ENCODE peak calls at places on chromosomes 2 and 18, in nine cellular contexts. One of them, this sample, is unnamed.

GRCh38 chr18:73973972-73974371 is 173.7 kb downstream of the FBXO15 start:
- DNase-seq in activated B cell treated with CpG ODN at 0.5 μM for 24 hours: no peak
- DNase-seq in fibroblast of the aortic adventitia: no peak
- DNase-seq in B cell: no peak
- DNase-seq in hepatocyte: no peak
- DNase-seq in fibroblast of lung: no peak
- DNase-seq in CD4-positive, alpha-beta T cell: no peak
- DNase-seq in type B pancreatic cell: no peak
- DNase-seq in heart left ventricle: no peak
- DNase-seq in this sample: no peak

GRCh38 chr18:361941-362913 is 94.4 kb upstream of the THOC1 start:
- DNase-seq in activated B cell treated with CpG ODN at 0.5 μM for 24 hours: no peak
- DNase-seq in fibroblast of the aortic adventitia: peak; percentile 95
- DNase-seq in B cell: no peak
- DNase-seq in hepatocyte: peak; percentile 65
- DNase-seq in fibroblast of lung: peak; percentile 95
- DNase-seq in CD4-positive, alpha-beta T cell: no peak
- DNase-seq in type B pancreatic cell: no peak
- DNase-seq in heart left ventricle: peak; percentile 56
- DNase-seq in this sample: no peak

GRCh38 chr2:235446082-235446481 is 47.8 kb upstream of the AGAP1 start:
- DNase-seq in activated B cell treated with CpG ODN at 0.5 μM for 24 hours: no peak
- DNase-seq in fibroblast of the aortic adventitia: no peak
- DNase-seq in B cell: no peak
- DNase-seq in hepatocyte: no peak
- DNase-seq in fibroblast of lung: no peak
- DNase-seq in CD4-positive, alpha-beta T cell: no peak
- DNase-seq in type B pancreatic cell: no peak
- DNase-seq in heart left ventricle: no peak
- DNase-seq in this sample: no peak

GRCh38 chr2:180730976-180731375 is 249.4 kb upstream of the UBE2E3 start:
- DNase-seq in activated B cell treated with CpG ODN at 0.5 μM for 24 hours: no peak
- DNase-seq in fibroblast of the aortic adventitia: peak; percentile 45
- DNase-seq in B cell: no peak
- DNase-seq in hepatocyte: no peak
- DNase-seq in fibroblast of lung: peak; percentile 37
- DNase-seq in CD4-positive, alpha-beta T cell: no peak
- DNase-seq in type B pancreatic cell: no peak
- DNase-seq in heart left ventricle: no peak
- DNase-seq in this sample: no peak

GRCh38 chr18:25349131-25349925 is 2.6 kb downstream of the ZNF521 start:
- DNase-seq in activated B cell treated with CpG ODN at 0.5 μM for 24 hours: peak; percentile 28
- DNase-seq in fibroblast of the aortic adventitia: peak; percentile 56
- DNase-seq in B cell: no peak
- DNase-seq in hepatocyte: peak; percentile 31
- DNase-seq in fibroblast of lung: peak; percentile 71
- DNase-seq in CD4-positive, alpha-beta T cell: no peak
- DNase-seq in type B pancreatic cell: peak; percentile 74
- DNase-seq in heart left ventricle: peak; percentile 53
- DNase-seq in this sample: peak; percentile 55

GRCh38 chr2:194826241-194826640 is 830.8 kb upstream of the SLC39A10 start:
- DNase-seq in activated B cell treated with CpG ODN at 0.5 μM for 24 hours: no peak
- DNase-seq in fibroblast of the aortic adventitia: no peak
- DNase-seq in B cell: no peak
- DNase-seq in hepatocyte: no peak
- DNase-seq in fibroblast of lung: peak; percentile 43
- DNase-seq in CD4-positive, alpha-beta T cell: no peak
- DNase-seq in type B pancreatic cell: no peak
- DNase-seq in heart left ventricle: no peak
- DNase-seq in this sample: no peak

GRCh38 chr2:237738255-237738654 is 60.3 kb upstream of the RBM44 start:
- DNase-seq in activated B cell treated with CpG ODN at 0.5 μM for 24 hours: no peak
- DNase-seq in fibroblast of the aortic adventitia: no peak
- DNase-seq in B cell: no peak
- DNase-seq in hepatocyte: no peak
- DNase-seq in fibroblast of lung: no peak
- DNase-seq in CD4-positive, alpha-beta T cell: no peak
- DNase-seq in type B pancreatic cell: no peak
- DNase-seq in heart left ventricle: no peak
- DNase-seq in this sample: no peak

GRCh38 chr2:207975910-207976309 is 49.4 kb downstream of the PLEKHM3 start:
- DNase-seq in activated B cell treated with CpG ODN at 0.5 μM for 24 hours: no peak
- DNase-seq in fibroblast of the aortic adventitia: no peak
- DNase-seq in B cell: no peak
- DNase-seq in hepatocyte: no peak
- DNase-seq in fibroblast of lung: peak; percentile 25
- DNase-seq in CD4-positive, alpha-beta T cell: no peak
- DNase-seq in type B pancreatic cell: no peak
- DNase-seq in heart left ventricle: no peak
- DNase-seq in this sample: no peak

GRCh38 chr2:2701176-2701781 is 370.2 kb upstream of the MYT1L start:
- DNase-seq in activated B cell treated with CpG ODN at 0.5 μM for 24 hours: no peak
- DNase-seq in fibroblast of the aortic adventitia: no peak
- DNase-seq in B cell: no peak
- DNase-seq in hepatocyte: no peak
- DNase-seq in fibroblast of lung: no peak
- DNase-seq in CD4-positive, alpha-beta T cell: no peak
- DNase-seq in type B pancreatic cell: no peak
- DNase-seq in heart left ventricle: no peak
- DNase-seq in this sample: no peak

GRCh38 chr2:2701813-2702212 is 370.7 kb upstream of the MYT1L start:
- DNase-seq in activated B cell treated with CpG ODN at 0.5 μM for 24 hours: no peak
- DNase-seq in fibroblast of the aortic adventitia: no peak
- DNase-seq in B cell: no peak
- DNase-seq in hepatocyte: no peak
- DNase-seq in fibroblast of lung: no peak
- DNase-seq in CD4-positive, alpha-beta T cell: no peak
- DNase-seq in type B pancreatic cell: no peak
- DNase-seq in heart left ventricle: no peak
- DNase-seq in this sample: no peak

GRCh38 chr2:2696341-2697132 is 365.5 kb upstream of the MYT1L start:
- DNase-seq in activated B cell treated with CpG ODN at 0.5 μM for 24 hours: no peak
- DNase-seq in fibroblast of the aortic adventitia: no peak
- DNase-seq in B cell: no peak
- DNase-seq in hepatocyte: no peak
- DNase-seq in fibroblast of lung: no peak
- DNase-seq in CD4-positive, alpha-beta T cell: no peak
- DNase-seq in type B pancreatic cell: no peak
- DNase-seq in heart left ventricle: no peak
- DNase-seq in this sample: no peak

GRCh38 chr2:2699117-2699497 is 368.0 kb upstream of the MYT1L start:
- DNase-seq in activated B cell treated with CpG ODN at 0.5 μM for 24 hours: no peak
- DNase-seq in fibroblast of the aortic adventitia: no peak
- DNase-seq in B cell: no peak
- DNase-seq in hepatocyte: no peak
- DNase-seq in fibroblast of lung: no peak
- DNase-seq in CD4-positive, alpha-beta T cell: no peak
- DNase-seq in type B pancreatic cell: no peak
- DNase-seq in heart left ventricle: no peak
- DNase-seq in this sample: no peak

DNA sequence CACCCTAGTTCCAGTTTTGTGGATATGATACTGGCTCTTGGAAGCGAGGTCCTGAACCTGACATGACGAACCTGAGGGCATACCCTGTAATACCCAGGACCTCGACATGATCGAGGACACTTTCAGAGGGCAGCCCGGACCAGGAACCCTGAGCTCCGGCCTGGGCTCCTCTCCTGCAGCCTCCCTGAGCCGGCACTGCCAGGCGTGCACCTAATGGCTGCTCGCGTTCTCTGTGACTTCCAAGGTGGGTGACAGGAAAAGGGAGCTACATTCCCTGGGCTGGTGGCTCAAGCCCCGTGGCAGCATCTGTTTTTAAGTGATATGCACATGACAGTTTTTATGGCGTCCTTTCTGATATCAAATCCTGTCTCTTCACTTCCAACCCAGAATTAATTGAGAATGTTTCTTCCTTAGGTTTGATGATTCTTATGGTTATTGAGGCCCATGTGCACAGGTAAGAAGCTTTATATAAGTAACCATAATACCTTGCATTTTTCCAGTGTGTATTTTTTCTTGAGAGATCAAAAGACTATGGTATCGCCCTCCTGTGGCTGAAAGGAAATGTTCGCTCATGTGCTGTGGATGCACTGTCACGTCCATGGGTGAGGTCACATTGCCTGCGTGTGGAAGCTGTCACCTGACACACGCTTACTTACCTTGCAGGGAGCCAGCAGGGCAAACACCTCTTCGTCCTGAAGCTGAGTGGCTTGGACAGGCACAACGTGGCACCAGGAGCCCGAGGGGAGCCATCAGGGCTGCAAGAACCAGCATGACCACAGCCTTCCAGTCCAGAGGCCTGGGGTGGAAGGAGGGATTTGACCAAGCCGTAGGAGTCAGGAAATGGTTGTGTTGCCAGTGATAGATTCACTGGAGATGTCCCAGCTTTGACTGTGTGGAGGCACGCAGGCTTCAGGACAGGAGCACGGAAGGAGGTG is 367.4 kb upstream of the MYT1L start:
- DNase-seq in activated B cell treated with CpG ODN at 0.5 μM for 24 hours: no peak
- DNase-seq in fibroblast of the aortic adventitia: no peak
- DNase-seq in B cell: no peak
- DNase-seq in hepatocyte: peak; percentile 53
- DNase-seq in fibroblast of lung: no peak
- DNase-seq in CD4-positive, alpha-beta T cell: no peak
- DNase-seq in type B pancreatic cell: no peak
- DNase-seq in heart left ventricle: no peak
- DNase-seq in this sample: no peak
- TF ChIP-seq CTCF in activated B cell treated with CpG ODN at 0.5 μM for 24 hours: no peak
- TF ChIP-seq CTCF in fibroblast of the aortic adventitia: no peak
- TF ChIP-seq CTCF in B cell: no peak
- TF ChIP-seq CTCF in hepatocyte: peak; percentile 43
- TF ChIP-seq CTCF in fibroblast of lung: no peak
- TF ChIP-seq CTCF in CD4-positive, alpha-beta T cell: no peak
- TF ChIP-seq CTCF in type B pancreatic cell: peak; percentile 67
- TF ChIP-seq CTCF in heart left ventricle: no peak
- TF ChIP-seq CTCF in this sample: no peak

DNA sequence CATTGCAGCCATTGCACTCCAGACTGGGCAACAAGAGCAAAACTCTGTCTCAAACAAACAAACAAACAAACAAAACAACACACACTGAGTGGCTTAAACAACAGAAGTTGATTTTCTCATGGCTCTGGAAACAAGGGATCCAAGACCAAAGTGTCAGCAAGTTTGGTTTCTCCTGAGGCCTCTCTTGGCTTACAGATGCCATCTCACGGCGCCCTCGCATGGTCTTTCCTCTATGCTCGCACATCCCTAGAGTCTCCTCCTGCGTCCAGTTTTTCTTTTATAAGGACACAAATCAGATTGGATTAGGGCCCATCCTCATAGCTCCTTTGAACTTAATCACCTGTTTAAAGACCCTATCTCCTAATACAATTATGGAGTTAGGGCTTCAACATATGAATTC is 133.4 kb upstream of the LRRTM1 start:
- DNase-seq in activated B cell treated with CpG ODN at 0.5 μM for 24 hours: no peak
- DNase-seq in fibroblast of the aortic adventitia: no peak
- DNase-seq in B cell: no peak
- DNase-seq in hepatocyte: no peak
- DNase-seq in fibroblast of lung: no peak
- DNase-seq in CD4-positive, alpha-beta T cell: no peak
- DNase-seq in type B pancreatic cell: no peak
- DNase-seq in heart left ventricle: no peak
- DNase-seq in this sample: no peak
- TF ChIP-seq CTCF in activated B cell treated with CpG ODN at 0.5 μM for 24 hours: no peak
- TF ChIP-seq CTCF in fibroblast of the aortic adventitia: no peak
- TF ChIP-seq CTCF in B cell: no peak
- TF ChIP-seq CTCF in hepatocyte: no peak
- TF ChIP-seq CTCF in fibroblast of lung: no peak
- TF ChIP-seq CTCF in CD4-positive, alpha-beta T cell: no peak
- TF ChIP-seq CTCF in type B pancreatic cell: no peak
- TF ChIP-seq CTCF in heart left ventricle: no peak
- TF ChIP-seq CTCF in this sample: no peak

DNA sequence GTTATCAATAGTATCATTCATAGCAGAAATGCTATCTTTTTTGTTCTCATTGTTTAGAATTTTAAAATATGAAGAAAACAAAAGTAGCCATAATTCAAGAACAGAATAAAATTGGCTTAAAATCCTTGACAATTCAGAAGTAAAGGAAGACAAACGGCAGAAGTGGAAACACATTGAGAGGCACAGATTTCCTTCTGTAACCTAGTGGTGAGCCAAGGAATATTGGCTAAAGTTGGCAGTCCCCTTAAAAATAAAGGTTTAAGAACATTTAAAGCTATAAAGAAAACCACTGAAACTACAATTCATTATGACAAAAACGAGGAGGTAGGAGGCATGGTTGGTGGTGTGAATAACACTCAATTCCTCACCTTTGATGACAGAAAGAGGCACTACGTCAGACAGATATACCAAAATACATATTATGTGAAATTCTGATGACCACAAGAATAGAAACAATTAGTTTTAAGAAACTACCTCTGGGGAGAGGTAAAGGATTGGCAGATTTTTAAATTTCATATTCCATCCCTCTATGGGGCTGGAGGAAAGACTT is 42.3 kb downstream of the SFT2D3 start:
- DNase-seq in activated B cell treated with CpG ODN at 0.5 μM for 24 hours: no peak
- DNase-seq in fibroblast of the aortic adventitia: no peak
- DNase-seq in B cell: no peak
- DNase-seq in hepatocyte: no peak
- DNase-seq in fibroblast of lung: no peak
- DNase-seq in CD4-positive, alpha-beta T cell: no peak
- DNase-seq in type B pancreatic cell: no peak
- DNase-seq in heart left ventricle: no peak
- DNase-seq in this sample: no peak
- TF ChIP-seq CTCF in activated B cell treated with CpG ODN at 0.5 μM for 24 hours: no peak
- TF ChIP-seq CTCF in fibroblast of the aortic adventitia: peak; percentile 15
- TF ChIP-seq CTCF in B cell: no peak
- TF ChIP-seq CTCF in hepatocyte: no peak
- TF ChIP-seq CTCF in fibroblast of lung: no peak
- TF ChIP-seq CTCF in CD4-positive, alpha-beta T cell: no peak
- TF ChIP-seq CTCF in type B pancreatic cell: peak; percentile 59
- TF ChIP-seq CTCF in heart left ventricle: no peak
- TF ChIP-seq CTCF in this sample: no peak

GRCh38 chr18:6708880-6709279 is 20.6 kb upstream of the ARHGAP28 start:
- DNase-seq in activated B cell treated with CpG ODN at 0.5 μM for 24 hours: no peak
- DNase-seq in fibroblast of the aortic adventitia: no peak
- DNase-seq in B cell: no peak
- DNase-seq in hepatocyte: no peak
- DNase-seq in fibroblast of lung: no peak
- DNase-seq in CD4-positive, alpha-beta T cell: no peak
- DNase-seq in type B pancreatic cell: no peak
- DNase-seq in heart left ventricle: no peak
- DNase-seq in this sample: no peak

GRCh38 chr18:6714027-6714426 is 15.5 kb upstream of the ARHGAP28 start:
- DNase-seq in activated B cell treated with CpG ODN at 0.5 μM for 24 hours: no peak
- DNase-seq in fibroblast of the aortic adventitia: no peak
- DNase-seq in B cell: no peak
- DNase-seq in hepatocyte: no peak
- DNase-seq in fibroblast of lung: no peak
- DNase-seq in CD4-positive, alpha-beta T cell: no peak
- DNase-seq in type B pancreatic cell: no peak
- DNase-seq in heart left ventricle: no peak
- DNase-seq in this sample: no peak

GRCh38 chr18:6718255-6718654 is 11.3 kb upstream of the ARHGAP28 start:
- DNase-seq in activated B cell treated with CpG ODN at 0.5 μM for 24 hours: no peak
- DNase-seq in fibroblast of the aortic adventitia: no peak
- DNase-seq in B cell: no peak
- DNase-seq in hepatocyte: no peak
- DNase-seq in fibroblast of lung: no peak
- DNase-seq in CD4-positive, alpha-beta T cell: no peak
- DNase-seq in type B pancreatic cell: no peak
- DNase-seq in heart left ventricle: no peak
- DNase-seq in this sample: no peak

DNA sequence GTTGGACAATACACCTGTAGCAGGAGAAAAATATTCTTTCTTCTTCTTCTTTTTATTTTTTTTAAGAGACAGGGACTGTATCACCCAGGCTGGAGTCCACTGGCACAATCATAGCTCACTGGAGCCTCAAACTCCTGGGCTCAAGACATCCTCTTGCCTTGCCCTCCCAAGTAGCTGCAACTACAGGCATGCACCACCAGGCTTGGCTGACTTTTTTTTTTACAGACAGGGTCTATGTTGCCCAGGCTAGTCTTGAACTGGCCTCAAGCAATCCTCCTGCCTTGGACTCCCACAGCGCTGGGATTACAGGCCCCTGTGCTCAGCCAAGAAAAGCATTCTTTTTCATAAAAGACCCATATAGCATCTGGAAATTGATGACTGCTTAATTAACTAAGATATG is 17.1 kb upstream of the ARHGAP28 start:
- DNase-seq in activated B cell treated with CpG ODN at 0.5 μM for 24 hours: no peak
- DNase-seq in fibroblast of the aortic adventitia: no peak
- DNase-seq in B cell: no peak
- DNase-seq in hepatocyte: no peak
- DNase-seq in fibroblast of lung: no peak
- DNase-seq in CD4-positive, alpha-beta T cell: no peak
- DNase-seq in type B pancreatic cell: no peak
- DNase-seq in heart left ventricle: no peak
- DNase-seq in this sample: no peak
- TF ChIP-seq CTCF in activated B cell treated with CpG ODN at 0.5 μM for 24 hours: no peak
- TF ChIP-seq CTCF in fibroblast of the aortic adventitia: no peak
- TF ChIP-seq CTCF in B cell: no peak
- TF ChIP-seq CTCF in hepatocyte: no peak
- TF ChIP-seq CTCF in fibroblast of lung: no peak
- TF ChIP-seq CTCF in CD4-positive, alpha-beta T cell: no peak
- TF ChIP-seq CTCF in type B pancreatic cell: no peak
- TF ChIP-seq CTCF in heart left ventricle: no peak
- TF ChIP-seq CTCF in this sample: no peak